ENCODE peak calls at places on chromosomes 13 and 19, in nine cellular contexts. F is activated CD4-positive, CD25-positive, alpha-beta regulatory T cell; E is hypothalamus; P is HuH-7.5; M is CD8-positive, alpha-beta memory T cell; K is upper lobe of left lung; W is AG09309; Y is stimulated activated CD8-positive, alpha-beta memory T cell treated with anti-CD3 and anti-CD28 coated beads, Interleukin-12 subunit alpha, Interleukin-12 subunit beta, amount 100 ng/mL, for 1 hour; I is thoracic aorta. R is an unnamed sample.

GRCh38 chr13:77339408-77339807 is 12.5 kb upstream of the MYCBP2 start:
- DNase-seq in F (no peak), E (no peak), P (no peak), M (no peak), K (no peak), W (no peak), Y (no peak), I (no peak), R (no peak)

GRCh38 chr13:99199541-99200432 is 867 bp upstream of the UBAC2 start:
- DNase-seq in F (no peak), E (no peak), P (no peak), M (no peak), K (peak), W (no peak), Y (no peak), I (no peak), R (no peak)

GRCh38 chr19:1512671-1513491 is at the start of gene ADAMTSL5:
- DNase-seq in F (peak), E (no peak), P (peak), M (peak), K (peak), W (no peak), Y (peak), I (no peak), R (peak)

GRCh38 chr13:19586904-19587634 is 25.7 kb upstream of the TPTE2 start:
- DNase-seq in F (peak), E (no peak), P (no peak), M (peak), K (peak), W (no peak), Y (peak), I (no peak), R (no peak)

GRCh38 chr19:18493440-18494266 is 28.2 kb downstream of the ELL start:
- DNase-seq in F (no peak), E (no peak), P (no peak), M (no peak), K (no peak), W (no peak), Y (no peak), I (no peak), R (no peak)

GRCh38 chr19:9877775-9878510 is 42.8 kb downstream of the PIN1 start:
- DNase-seq in F (no peak), E (no peak), P (no peak), M (no peak), K (no peak), W (no peak), Y (no peak), I (no peak), R (no peak)

GRCh38 chr19:51034704-51035103 is at the start of gene KLK12:
- DNase-seq in F (no peak), E (no peak), P (no peak), M (no peak), K (no peak), W (no peak), Y (no peak), I (no peak), R (no peak)

GRCh38 chr19:31254611-31255010 is 94.6 kb downstream of the TSHZ3 start:
- DNase-seq in F (no peak), E (no peak), P (no peak), M (no peak), K (no peak), W (no peak), Y (no peak), I (no peak), R (no peak)

GRCh38 chr19:41924151-41925145 is 3.8 kb downstream of the ERFL start:
- DNase-seq in F (no peak), E (no peak), P (no peak), M (no peak), K (no peak), W (no peak), Y (no peak), I (no peak), R (peak)

GRCh38 chr19:37007587-37008220 is 70.5 kb upstream of the ZNF420 start:
- DNase-seq in F (no peak), E (peak), P (no peak), M (peak), K (no peak), W (peak), Y (no peak), I (no peak), R (peak)

GRCh38 chr13:91639316-91639715 is 240.9 kb downstream of the GPC5 start:
- DNase-seq in F (no peak), E (no peak), P (no peak), M (no peak), K (no peak), W (no peak), Y (no peak), I (no peak), R (no peak)

GRCh38 chr19:33398361-33399060 is 25.0 kb downstream of the CEBPG start:
- DNase-seq in F (no peak), E (no peak), P (no peak), M (peak), K (no peak), W (no peak), Y (no peak), I (no peak), R (no peak)

GRCh38 chr19:12837225-12837624 is 1.1 kb upstream of the MAST1 start:
- DNase-seq in F (no peak), E (no peak), P (no peak), M (no peak), K (no peak), W (no peak), Y (no peak), I (no peak), R (no peak)

GRCh38 chr13:75250526-75251183 is 231.3 kb downstream of the TBC1D4 start:
- DNase-seq in F (no peak), E (no peak), P (no peak), M (no peak), K (no peak), W (no peak), Y (no peak), I (no peak), R (no peak)

GRCh38 chr13:101942038-101942437 is 459.8 kb downstream of the FGF14 start:
- DNase-seq in F (no peak), E (peak), P (no peak), M (no peak), K (no peak), W (no peak), Y (no peak), I (no peak), R (peak)

GRCh38 chr19:30376272-30376671 is 4.1 kb downstream of the ZNF536 start:
- DNase-seq in F (no peak), E (no peak), P (no peak), M (no peak), K (no peak), W (no peak), Y (no peak), I (no peak), R (no peak)

GRCh38 chr19:33905937-33906577 is 109.4 kb downstream of the KCTD15 start:
- DNase-seq in F (no peak), E (no peak), P (no peak), M (no peak), K (peak), W (no peak), Y (no peak), I (no peak), R (no peak)

GRCh38 chr19:48813123-48813911 is 2.5 kb upstream of the BCAT2 start:
- DNase-seq in F (no peak), E (no peak), P (no peak), M (no peak), K (no peak), W (no peak), Y (no peak), I (no peak), R (no peak)

GRCh38 chr19:45590300-45591003 is 5.8 kb upstream of the OPA3 start:
- DNase-seq in F (no peak), E (no peak), P (no peak), M (no peak), K (no peak), W (no peak), Y (no peak), I (no peak), R (no peak)

GRCh38 chr19:18171605-18172327 is 1.8 kb upstream of the IFI30 start:
- DNase-seq in F (no peak), E (no peak), P (no peak), M (no peak), K (no peak), W (no peak), Y (no peak), I (no peak), R (no peak)

GRCh38 chr13:65057986-65058385 is 2172.2 kb downstream of the PCDH9 start:
- DNase-seq in F (no peak), E (no peak), P (no peak), M (no peak), K (no peak), W (no peak), Y (no peak), I (no peak), R (no peak)

GRCh38 chr19:46616631-46617322 is 8.1 kb downstream of the PTGIR start:
- DNase-seq in F (no peak), E (no peak), P (peak), M (peak), K (peak), W (no peak), Y (no peak), I (no peak), R (peak)

GRCh38 chr19:50313812-50314536 is 15.2 kb downstream of the KCNC3 start:
- DNase-seq in F (no peak), E (no peak), P (no peak), M (no peak), K (no peak), W (no peak), Y (no peak), I (no peak), R (peak)

GRCh38 chr19:47446534-47447469 is 24.9 kb downstream of the SLC8A2 start:
- DNase-seq in F (no peak), E (peak), P (no peak), M (no peak), K (peak), W (no peak), Y (no peak), I (no peak), R (peak)

GRCh38 chr13:98960331-98961203 is 17.3 kb downstream of the DOCK9 start:
- DNase-seq in F (no peak), E (no peak), P (no peak), M (no peak), K (no peak), W (no peak), Y (no peak), I (no peak), R (no peak)

GRCh38 chr13:90445179-90445578 is 902.3 kb upstream of the MIR17HG start:
- DNase-seq in F (no peak), E (no peak), P (no peak), M (no peak), K (no peak), W (peak), Y (no peak), I (no peak), R (no peak)

GRCh38 chr13:21673592-21674270 is 2.9 kb downstream of the FGF9 start:
- DNase-seq in F (no peak), E (peak), P (peak), M (peak), K (no peak), W (no peak), Y (no peak), I (no peak), R (peak)

GRCh38 chr13:59891053-59891452 is 272.7 kb downstream of the DIAPH3 start:
- DNase-seq in F (no peak), E (no peak), P (no peak), M (no peak), K (no peak), W (no peak), Y (no peak), I (no peak), R (no peak)

GRCh38 chr13:60019119-60019993 is 144.4 kb downstream of the DIAPH3 start:
- DNase-seq in F (no peak), E (no peak), P (no peak), M (no peak), K (no peak), W (peak), Y (no peak), I (no peak), R (no peak)

GRCh38 chr13:99955747-99956472 is 15.7 kb downstream of the ZIC5 start:
- DNase-seq in F (no peak), E (no peak), P (no peak), M (no peak), K (no peak), W (no peak), Y (no peak), I (no peak), R (no peak)

GRCh38 chr19:57613941-57614743 is at the start of gene ZNF134:
- DNase-seq in F (peak), E (peak), P (peak), M (peak), K (peak), W (peak), Y (peak), I (peak), R (peak)

GRCh38 chr13:78609464-78610205 is 6.3 kb upstream of the POU4F1 start:
- DNase-seq in F (no peak), E (no peak), P (no peak), M (no peak), K (no peak), W (no peak), Y (no peak), I (no peak), R (no peak)

R was measured in NCI-H1930.